ENCODE peak calls at places on chromosomes 11 and 22, in four cellular contexts. W is naive B cell, T is HFF-Myc, S is iPS-NIHi11. G is an unnamed sample.

GRCh38 chr11:86511086-86511551 is 136.4 kb downstream of the CCDC81 start:
- DNase-seq in W (no peak), T (no peak), S (no peak), G (peak; percentile 61)

GRCh38 chr11:10333490-10333889 is 28.6 kb downstream of the ADM start:
- DNase-seq in W (no peak), T (no peak), S (no peak), G (no peak)

GRCh38 chr11:11620251-11620965 is 1.4 kb downstream of the GALNT18 start:
- DNase-seq in W (no peak), T (no peak), S (peak; percentile 50), G (no peak)

GRCh38 chr11:114176321-114176720 is 116.8 kb downstream of the ZBTB16 start:
- DNase-seq in W (no peak), T (no peak), S (no peak), G (no peak)

GRCh38 chr11:126129681-126130671 is 67.3 kb upstream of the CDON start:
- DNase-seq in W (no peak), T (no peak), S (no peak), G (no peak)

GRCh38 chr22:42327462-42328129 is 57.1 kb upstream of the TCF20 start:
- DNase-seq in W (no peak), T (no peak), S (no peak), G (no peak)

GRCh38 chr11:132632641-132633124 is 899.6 kb downstream of the OPCML start:
- DNase-seq in W (no peak), T (peak; percentile 89), S (no peak), G (peak; percentile 28)

GRCh38 chr11:46069595-46069994 is 51.7 kb downstream of the PHF21A start:
- DNase-seq in W (no peak), T (no peak), S (no peak), G (no peak)

GRCh38 chr22:44917372-44918165 is 92.2 kb downstream of the PHF21B start:
- DNase-seq in W (no peak), T (no peak), S (no peak), G (no peak)

GRCh38 chr11:82003671-82004148 is 730.0 kb downstream of the FAM181B start:
- DNase-seq in W (no peak), T (no peak), S (no peak), G (no peak)

GRCh38 chr22:31789803-31790202 is 36.0 kb downstream of the DEPDC5 start:
- DNase-seq in W (no peak), T (no peak), S (no peak), G (no peak)

G was measured in endothelial cell of umbilical vein.